ENCODE peak calls at places on chromosomes 16 and 17, in nine cellular contexts. H is SHP77; F is effector CD8-positive, alpha-beta T cell; T is neural progenitor cell; J is A549; D is naive B cell; I is NCI-H1092; Y is stimulated activated CD4-positive, alpha-beta T cell treated with anti-CD3 and anti-CD28 coated beads, Interleukin-12 subunit alpha, Interleukin-12 subunit beta, amount 100 ng/mL, for 24 hours; M is stimulated activated CD8-positive, alpha-beta memory T cell treated with anti-CD3 and anti-CD28 coated beads, Interleukin-2, amount 100 ng/mL, for 1 hour. A is an unnamed sample.
A peak's percentile ranks its signal among the peaks of the same experiment; 100 is the strongest.

GRCh38 chr17:80790981-80791742 is 200.5 kb upstream of the CHMP6 start:
- DNase-seq in H (no peak), F (no peak), T (no peak), J (no peak), D (no peak), I (no peak), Y (no peak), M (no peak), A (no peak)

GRCh38 chr17:6853764-6854442 is 22.4 kb upstream of the TEKT1 start:
- DNase-seq in H (no peak), F (no peak), T (peak; percentile 52), J (peak; percentile 73), D (no peak), I (no peak), Y (no peak), M (no peak), A (no peak)

GRCh38 chr17:64270885-64271284 is 7.8 kb upstream of the TEX2 start:
- DNase-seq in H (no peak), F (no peak), T (no peak), J (no peak), D (no peak), I (no peak), Y (no peak), M (no peak), A (no peak)

GRCh38 chr16:80703391-80704071 is 100.9 kb downstream of the CDYL2 start:
- DNase-seq in H (no peak), F (no peak), T (no peak), J (no peak), D (no peak), I (no peak), Y (no peak), M (no peak), A (no peak)

GRCh38 chr17:29241015-29241963 is 5.4 kb upstream of the CRYBA1 start:
- DNase-seq in H (no peak), F (no peak), T (peak; percentile 81), J (peak; percentile 96), D (no peak), I (no peak), Y (no peak), M (no peak), A (peak; percentile 98)

GRCh38 chr17:8729860-8730259 is 14.8 kb downstream of the CCDC42 start:
- DNase-seq in H (no peak), F (no peak), T (no peak), J (no peak), D (no peak), I (no peak), Y (no peak), M (no peak), A (no peak)

GRCh38 chr16:71895679-71896385 is 501 bp downstream of the IST1 start:
- DNase-seq in H (no peak), F (no peak), T (peak; percentile 42), J (peak; percentile 63), D (no peak), I (no peak), Y (peak; percentile 5), M (peak; percentile 10), A (no peak)

GRCh38 chr17:29593546-29594440 is 861 bp downstream of the ANKRD13B start:
- DNase-seq in H (peak; percentile 4), F (no peak), T (peak; percentile 89), J (peak; percentile 57), D (no peak), I (peak; percentile 12), Y (no peak), M (no peak), A (no peak)

GRCh38 chr17:28391401-28391800 is 14.6 kb downstream of the SLC46A1 start:
- DNase-seq in H (no peak), F (no peak), T (no peak), J (no peak), D (no peak), I (no peak), Y (no peak), M (no peak), A (no peak)

GRCh38 chr16:24151482-24151939 is 104.6 kb upstream of the CACNG3 start:
- DNase-seq in H (no peak), F (no peak), T (peak; percentile 38), J (no peak), D (no peak), I (no peak), Y (peak; percentile 7), M (no peak), A (no peak)